ENCODE peak calls at places on chromosome 18, in ten cellular contexts. G is OCI-LY7, K is neuronal stem cell, T is PC-9, S is HCT116, J is astrocyte, O is endothelial cell of umbilical vein, P is H9, C is GM23248, Z is H1. E is an unnamed sample. For H3K9me3 and H3K4me1, the result is how much of the 10 kb centered on the place peaks cover.

GRCh38 chr18:23243178-23243577 is 107.9 kb downstream of the CABLES1 start:
- DNase-seq in G (peak), K (no peak), T (no peak), S (no peak), J (no peak), O (no peak), P (peak), C (no peak), Z (no peak), E (no peak)

GRCh38 chr18:8625693-8626092 is 16.5 kb downstream of the RAB12 start:
- DNase-seq in G (no peak), K (no peak), T (no peak), S (no peak), J (no peak), O (no peak), P (no peak), C (no peak), Z (no peak), E (no peak)

GRCh38 chr18:76565238-76566173 is 70.5 kb upstream of the ZNF516 start:
- DNase-seq in G (no peak), K (peak), T (peak), S (no peak), J (peak), O (peak), P (peak), C (peak), Z (peak), E (peak)

GRCh38 chr18:13455960-13456471 is 237.5 kb downstream of the LDLRAD4 start:
- DNase-seq in G (peak), K (no peak), T (no peak), S (no peak), J (no peak), O (no peak), P (peak), C (no peak), Z (no peak), E (no peak)

GRCh38 chr18:49858309-49859005 is 45.1 kb upstream of the ACAA2 start:
- DNase-seq in G (peak), K (peak), T (peak), S (peak), J (peak), O (peak), P (peak), C (peak), Z (peak), E (peak)

GRCh38 chr18:57353940-57354461 is 1.6 kb downstream of the ST8SIA3 start:
- DNase-seq in G (no peak), K (peak), T (no peak), S (no peak), J (peak), O (peak), P (peak), C (peak), Z (peak), E (peak)

GRCh38 chr18:48022531-48023330 is 92.3 kb upstream of the SMAD2 start:
- DNase-seq in G (peak), K (peak), T (no peak), S (peak), J (peak), O (peak), P (no peak), C (peak), Z (no peak), E (peak)

GRCh38 chr18:69102959-69103358 is 297.7 kb upstream of the DOK6 start:
- DNase-seq in G (no peak), K (no peak), T (no peak), S (peak), J (peak), O (no peak), P (no peak), C (peak), Z (no peak), E (no peak)

GRCh38 chr18:79507076-79507545 is 111.4 kb downstream of the NFATC1 start:
- DNase-seq in G (no peak), K (no peak), T (no peak), S (no peak), J (peak), O (peak), P (no peak), C (peak), Z (no peak), E (no peak)

GRCh38 chr18:31161757-31162418 is 768 bp downstream of the DSC1 start:
- DNase-seq in G (no peak), K (no peak), T (no peak), S (no peak), J (peak), O (no peak), P (no peak), C (no peak), Z (no peak), E (no peak)

GRCh38 chr18:12751503-12751884 is 48.7 kb downstream of the PSMG2 start:
- DNase-seq in G (no peak), K (no peak), T (no peak), S (no peak), J (no peak), O (no peak), P (no peak), C (no peak), Z (no peak), E (no peak)

GRCh38 chr18:56935531-56936040 is 211.3 kb upstream of the BOD1L2 start:
- DNase-seq in G (no peak), K (no peak), T (no peak), S (no peak), J (no peak), O (no peak), P (no peak), C (no peak), Z (no peak), E (no peak)

GRCh38 chr18:56043691-56044090 is 455.7 kb upstream of the TCF4 start:
- DNase-seq in G (no peak), K (no peak), T (no peak), S (no peak), J (peak), O (peak), P (peak), C (no peak), Z (peak), E (no peak)

GRCh38 chr18:42298744-42299685 is 344.0 kb downstream of the PIK3C3 start:
- DNase-seq in G (peak), K (peak), T (peak), S (peak), J (peak), O (peak), P (peak), C (peak), Z (peak), E (peak)

GRCh38 chr18:24413148-24413547 is 13.3 kb upstream of the IMPACT start:
- DNase-seq in G (no peak), K (no peak), T (no peak), S (no peak), J (no peak), O (no peak), P (peak), C (peak), Z (no peak), E (no peak)

GRCh38 chr18:24402209-24402785 is 4.7 kb upstream of the OSBPL1A start:
- DNase-seq in G (peak), K (no peak), T (no peak), S (no peak), J (no peak), O (no peak), P (peak), C (no peak), Z (no peak), E (no peak)

GRCh38 chr18:79718126-79718525 is 38.5 kb downstream of the CTDP1 start:
- DNase-seq in G (no peak), K (no peak), T (no peak), S (no peak), J (no peak), O (no peak), P (no peak), C (no peak), Z (no peak), E (no peak)

GRCh38 chr18:54740146-54740844 is 88.0 kb upstream of the RAB27B start:
- DNase-seq in G (no peak), K (no peak), T (no peak), S (no peak), J (peak), O (peak), P (no peak), C (peak), Z (no peak), E (no peak)

GRCh38 chr18:79334496-79335233 is 61.1 kb upstream of the NFATC1 start:
- DNase-seq in G (no peak), K (no peak), T (no peak), S (no peak), J (no peak), O (no peak), P (no peak), C (no peak), Z (no peak), E (no peak)

GRCh38 chr18:69408522-69408921 is 7.8 kb downstream of the DOK6 start:
- DNase-seq in G (no peak), K (no peak), T (no peak), S (no peak), J (no peak), O (no peak), P (no peak), C (no peak), Z (no peak), E (no peak)

GRCh38 chr18:58714821-58715220 is 43.6 kb downstream of the MALT1 start:
- DNase-seq in G (no peak), K (no peak), T (no peak), S (no peak), J (no peak), O (no peak), P (no peak), C (no peak), Z (no peak), E (no peak)

GRCh38 chr18:32315881-32316280 is 126.0 kb downstream of the MEP1B start:
- DNase-seq in G (no peak), K (no peak), T (no peak), S (no peak), J (no peak), O (no peak), P (no peak), C (peak), Z (no peak), E (no peak)

GRCh38 chr18:50201476-50201875 is 6.5 kb upstream of the MYO5B start:
- DNase-seq in G (no peak), K (no peak), T (no peak), S (no peak), J (no peak), O (no peak), P (no peak), C (no peak), Z (no peak), E (no peak)

GRCh38 chr18:30597202-30597601 is 445.3 kb downstream of the DSC3 start:
- DNase-seq in G (no peak), K (no peak), T (no peak), S (no peak), J (no peak), O (no peak), P (no peak), C (no peak), Z (no peak), E (no peak)

GRCh38 chr18:59057969-59058368 is 81.7 kb upstream of the SEC11C start:
- DNase-seq in G (no peak), K (no peak), T (no peak), S (no peak), J (peak), O (no peak), P (no peak), C (peak), Z (no peak), E (no peak)

GRCh38 chr18:21187886-21188285 is 54.1 kb upstream of the GREB1L start:
- DNase-seq in G (no peak), K (no peak), T (no peak), S (no peak), J (no peak), O (no peak), P (no peak), C (no peak), Z (no peak), E (no peak)

GRCh38 chr18:79397288-79397829 is 1.6 kb downstream of the NFATC1 start:
- DNase-seq in G (peak), K (no peak), T (no peak), S (no peak), J (no peak), O (peak), P (no peak), C (no peak), Z (no peak), E (no peak)

GRCh38 chr18:57806891-57807280 is 3.8 kb upstream of the ATP8B1 start:
- DNase-seq in G (no peak), K (no peak), T (peak), S (no peak), J (peak), O (peak), P (no peak), C (peak), Z (no peak), E (no peak)

GRCh38 chr18:63320690-63321265 is 1.2 kb upstream of the BCL2 start:
- DNase-seq in G (peak), K (no peak), T (peak), S (no peak), J (peak), O (peak), P (peak), C (no peak), Z (no peak), E (peak)

GRCh38 chr18:35582310-35582682 is 756 bp downstream of the GALNT1 start:
- DNase-seq in G (peak), K (no peak), T (no peak), S (no peak), J (no peak), O (no peak), P (no peak), C (peak), Z (no peak), E (no peak)

GRCh38 chr18:76499596-76500340 is 4.7 kb upstream of the ZNF516 start:
- DNase-seq in G (peak), K (no peak), T (no peak), S (no peak), J (no peak), O (no peak), P (no peak), C (no peak), Z (no peak), E (no peak)

GRCh38 chr18:24273596-24273995 is 124.0 kb downstream of the OSBPL1A start:
- DNase-seq in G (no peak), K (no peak), T (no peak), S (no peak), J (no peak), O (no peak), P (no peak), C (peak), Z (no peak), E (no peak)

GRCh38 chr18:80147418-80148315 is 38.6 kb downstream of the ADNP2 start:
- DNase-seq in G (peak), K (peak), T (no peak), S (no peak), J (peak), O (peak), P (peak), C (peak), Z (no peak), E (no peak)

GRCh38 chr18:74897971-74898657 is 300.4 kb downstream of the ZNF407 start:
- DNase-seq in G (no peak), K (no peak), T (no peak), S (no peak), J (peak), O (peak), P (no peak), C (peak), Z (no peak), E (no peak)
- H3K4me2 ChIP-seq in G (no peak), K (no peak), T (no peak), S (no peak), J (peak), O (no peak), P (no peak), C (peak), Z (no peak), E (no peak)

DNA sequence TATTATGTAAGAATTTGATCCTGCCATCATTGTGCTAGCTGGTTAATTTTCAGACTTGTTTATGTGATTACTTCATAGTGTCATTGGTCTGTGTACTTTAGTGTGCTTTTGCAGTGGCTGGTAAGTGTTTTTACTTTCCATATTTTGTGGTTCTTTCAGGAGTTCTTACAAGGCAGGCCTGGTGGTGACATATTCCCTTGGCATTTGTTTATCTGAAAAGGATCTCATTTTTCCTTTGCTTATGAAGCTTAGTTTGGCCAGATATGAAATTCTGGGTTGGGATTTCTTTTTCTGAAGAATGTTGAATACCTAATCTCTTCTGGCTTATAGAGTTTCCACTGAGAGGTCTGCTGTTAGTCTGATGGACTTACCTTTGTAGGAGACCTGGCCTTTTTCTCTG is 72.8 kb upstream of the MC4R start:
- DNase-seq in G (no peak), K (no peak), T (no peak), S (no peak), J (peak), O (no peak), P (no peak), C (peak), Z (no peak), E (no peak)
- H3K9me3 ChIP-seq in G (under half), K (under half), T (under half), S (under half), J (under half), O (under half), P (under half), C (under half), Z (under half), E (under half)

GRCh38 chr18:10476430-10476829 is 22.0 kb downstream of the APCDD1 start:
- DNase-seq in G (no peak), K (no peak), T (no peak), S (no peak), J (peak), O (no peak), P (no peak), C (peak), Z (no peak), E (peak)
- H3K4me1 ChIP-seq in G (under half), K (under half), T (under half), S (under half), J (under half), O (under half), P (under half), C (under half), Z (under half), E (under half)

GRCh38 chr18:37438417-37439180 is 127.0 kb downstream of the CELF4 start:
- DNase-seq in G (no peak), K (no peak), T (no peak), S (no peak), J (no peak), O (no peak), P (no peak), C (no peak), Z (no peak), E (no peak)
- H3K4me2 ChIP-seq in G (no peak), K (no peak), T (no peak), S (no peak), J (no peak), O (no peak), P (no peak), C (no peak), Z (no peak), E (no peak)

GRCh38 chr18:46891742-46892214 is 25.5 kb downstream of the PIAS2 start:
- DNase-seq in G (peak), K (no peak), T (no peak), S (no peak), J (no peak), O (no peak), P (no peak), C (no peak), Z (no peak), E (no peak)
- H3K9me3 ChIP-seq in G (under half), K (under half), T (under half), S (under half), J (under half), O (under half), P (under half), C (under half), Z (under half), E (under half)

DNA sequence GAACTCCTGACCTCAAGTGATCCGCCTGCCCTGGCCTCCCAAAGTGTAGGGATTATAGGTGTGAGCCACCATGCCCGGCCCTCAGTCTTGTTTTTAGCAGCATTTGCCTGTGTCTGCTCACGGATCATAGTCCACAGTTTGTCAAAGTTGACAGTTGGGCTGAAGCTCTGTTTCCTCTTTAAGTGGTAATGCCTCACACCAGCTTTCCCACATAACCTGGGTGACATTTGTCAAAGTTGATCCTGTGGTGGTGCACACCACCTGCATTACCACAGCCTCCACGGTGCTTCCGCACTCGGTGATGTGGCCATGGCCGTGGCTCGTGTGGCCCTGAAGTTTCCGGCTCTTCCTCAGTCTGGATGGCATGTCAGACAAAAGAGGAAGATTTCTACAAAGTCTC is 27.1 kb downstream of the RAB31 start:
- DNase-seq in G (no peak), K (no peak), T (no peak), S (no peak), J (no peak), O (no peak), P (no peak), C (no peak), Z (no peak), E (no peak)
- H3K4me1 ChIP-seq in G (under half), K (under half), T (half or more), S (half or more), J (under half), O (under half), P (under half), C (under half), Z (under half), E (under half)

GRCh38 chr18:26440644-26441043 is 107.7 kb downstream of the KCTD1 start:
- DNase-seq in G (no peak), K (no peak), T (no peak), S (no peak), J (no peak), O (no peak), P (no peak), C (no peak), Z (no peak), E (no peak)
- H3K4me2 ChIP-seq in G (no peak), K (no peak), T (no peak), S (no peak), J (no peak), O (no peak), P (no peak), C (no peak), Z (no peak), E (no peak)

GRCh38 chr18:34544930-34545329 is 165.2 kb upstream of the DTNA start:
- DNase-seq in G (no peak), K (no peak), T (no peak), S (no peak), J (no peak), O (no peak), P (no peak), C (no peak), Z (no peak), E (no peak)

GRCh38 chr18:34543356-34543755 is 166.7 kb upstream of the DTNA start:
- DNase-seq in G (no peak), K (no peak), T (no peak), S (no peak), J (no peak), O (no peak), P (no peak), C (no peak), Z (no peak), E (no peak)

GRCh38 chr18:34543940-34544339 is 166.2 kb upstream of the DTNA start:
- DNase-seq in G (no peak), K (no peak), T (no peak), S (no peak), J (no peak), O (no peak), P (no peak), C (no peak), Z (no peak), E (no peak)

GRCh38 chr18:34542625-34543024 is 167.5 kb upstream of the DTNA start:
- DNase-seq in G (no peak), K (no peak), T (no peak), S (no peak), J (no peak), O (no peak), P (no peak), C (no peak), Z (no peak), E (no peak)

DNA sequence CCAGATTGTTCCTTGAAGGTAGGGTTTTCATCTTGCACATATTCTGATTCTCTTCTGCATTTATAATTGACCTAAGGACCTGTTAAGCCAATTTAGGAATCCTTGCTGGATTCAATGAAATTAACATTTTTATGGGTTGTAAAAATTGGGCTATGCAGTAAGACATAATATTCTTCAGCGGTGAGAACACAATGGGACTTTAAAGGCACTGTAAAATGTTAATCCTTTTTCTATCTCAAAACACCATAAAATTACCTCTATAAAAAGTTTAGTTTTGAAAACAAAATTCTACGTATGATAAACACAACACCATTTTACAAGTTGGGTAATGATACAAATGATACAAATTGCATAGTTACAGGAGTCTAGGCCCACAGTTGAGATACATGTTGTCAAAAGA is 169.2 kb upstream of the DTNA start:
- DNase-seq in G (no peak), K (no peak), T (no peak), S (no peak), J (no peak), O (no peak), P (no peak), C (no peak), Z (no peak), E (no peak)
- H3K9me3 ChIP-seq in G (under half), K (under half), T (under half), S (under half), J (under half), O (under half), P (under half), C (under half), Z (under half), E (under half)

DNA sequence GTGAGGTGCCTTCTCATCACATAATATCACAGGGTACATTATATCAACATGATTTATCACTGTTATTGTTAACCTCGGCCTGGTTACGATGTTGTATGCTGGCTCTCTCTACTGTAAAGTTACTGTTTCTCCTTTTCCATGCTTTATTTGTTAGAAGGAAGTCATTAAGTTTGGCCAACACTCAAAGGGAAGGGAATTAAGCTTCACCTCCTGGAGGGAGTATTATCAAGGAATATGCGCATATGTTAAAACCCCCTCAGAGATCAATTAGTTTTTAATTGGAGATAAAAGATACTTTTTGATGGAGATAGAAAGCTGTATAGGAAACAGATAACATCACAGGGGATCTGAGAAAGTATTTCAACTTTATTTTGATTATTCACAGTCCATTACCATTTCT is 221.6 kb downstream of the DLGAP1 start:
- DNase-seq in G (no peak), K (no peak), T (no peak), S (no peak), J (no peak), O (no peak), P (no peak), C (no peak), Z (no peak), E (no peak)
- H3K4me1 ChIP-seq in G (under half), K (under half), T (under half), S (under half), J (under half), O (under half), P (under half), C (under half), Z (under half), E (under half)

GRCh38 chr18:75132068-75132467 is 76.9 kb downstream of the PTGR3 start:
- DNase-seq in G (no peak), K (no peak), T (no peak), S (no peak), J (no peak), O (no peak), P (no peak), C (no peak), Z (no peak), E (no peak)
- H3K4me2 ChIP-seq in G (no peak), K (no peak), T (no peak), S (no peak), J (no peak), O (no peak), P (no peak), C (no peak), Z (no peak), E (no peak)